ENCODE peak calls at places on chromosomes 2 and 18, in five cellular contexts. P is H7, N is GM12865, V is HT-29, R is stomach. L is an unnamed sample.

GRCh38 chr18:79588636-79589481 is 90.7 kb upstream of the CTDP1 start:
- DNase-seq in R (peak), V (no peak), P (peak), N (no peak), L (no peak)

GRCh38 chr2:168767258-168767657 is 35.2 kb upstream of the NOSTRIN start:
- DNase-seq in P (no peak), V (no peak), N (no peak), R (no peak), L (no peak)

GRCh38 chr2:220273082-220273481 is 645.7 kb downstream of the SLC4A3 start:
- DNase-seq in V (no peak), P (no peak), N (no peak), R (no peak), L (no peak)

GRCh38 chr2:127015106-127015910 is 91.6 kb downstream of the BIN1 start:
- DNase-seq in N (no peak), V (no peak), P (no peak), R (no peak), L (no peak)

GRCh38 chr2:229701716-229702115 is 12.6 kb downstream of the DNER start:
- DNase-seq in R (no peak), N (no peak), P (no peak), V (no peak), L (no peak)

GRCh38 chr2:169258045-169258601 is 104.2 kb downstream of the LRP2 start:
- DNase-seq in V (no peak), R (no peak), P (no peak), N (no peak), L (no peak)

GRCh38 chr2:240247868-240248820 is 107.7 kb upstream of the OTOS start:
- DNase-seq in N (no peak), P (peak), V (no peak), R (peak), L (no peak)

GRCh38 chr2:230921806-230922595 is 3.0 kb downstream of the GPR55 start:
- DNase-seq in R (peak), N (peak), V (no peak), P (no peak), L (no peak)

GRCh38 chr2:131046580-131047274 is 46.5 kb downstream of the FAM168B start:
- DNase-seq in R (peak), P (peak), N (no peak), V (no peak), L (no peak)

GRCh38 chr18:36411745-36412168 is 114.2 kb downstream of the FHOD3 start:
- DNase-seq in N (peak), P (peak), R (no peak), V (peak), L (no peak)

L was measured in HTR-8/SVneo.